ENCODE peak calls at places on chromosomes 4 and X, in five cellular contexts. J is occipital lobe, R is AML-193, Z is H9, C is M059J. F is an unnamed sample.

GRCh38 chr4:25888781-25889180 is 25.2 kb upstream of the SMIM20 start:
- DNase-seq in C (no peak), Z (no peak), R (no peak), J (no peak), F (no peak)

GRCh38 chrX:79573760-79574159 is 206.6 kb upstream of the ITM2A start:
- DNase-seq in Z (no peak), C (no peak), J (no peak), R (no peak), F (no peak)

GRCh38 chrX:14359727-14360126 is 169.6 kb upstream of the GLRA2 start:
- DNase-seq in J (no peak), C (no peak), Z (peak; percentile 26), R (no peak), F (no peak)

GRCh38 chr4:81631958-81632439 is 160.3 kb upstream of the RASGEF1B start:
- DNase-seq in Z (no peak), J (no peak), R (no peak), C (peak; percentile 44), F (no peak)

GRCh38 chrX:46912673-46913491 is 661 bp downstream of the JADE3 start:
- DNase-seq in R (no peak), J (no peak), Z (peak; percentile 49), C (peak; percentile 57), F (no peak)

GRCh38 chrX:72045141-72045540 is 86.6 kb downstream of the RTL5 start:
- DNase-seq in R (no peak), C (no peak), Z (no peak), J (no peak), F (no peak)

GRCh38 chr4:118059397-118059796 is 25.1 kb downstream of the NDST3 start:
- DNase-seq in R (no peak), J (no peak), Z (no peak), C (no peak), F (no peak)

GRCh38 chr4:14064969-14065368 is 437.4 kb upstream of the BOD1L1 start:
- DNase-seq in J (no peak), R (no peak), C (no peak), Z (no peak), F (no peak)

GRCh38 chr4:25313194-25313895 is 771 bp downstream of the ZCCHC4 start:
- DNase-seq in C (peak; percentile 15), R (no peak), J (no peak), Z (no peak), F (no peak)

GRCh38 chr4:100117749-100118148 is 72.5 kb downstream of the DDIT4L start:
- DNase-seq in J (no peak), Z (no peak), R (no peak), C (no peak), F (no peak)

GRCh38 chr4:68954126-68954525 is 2.5 kb upstream of the UGT2A3 start:
- DNase-seq in R (no peak), Z (no peak), C (no peak), J (no peak), F (no peak)

GRCh38 chrX:11447418-11447817 is 154.2 kb downstream of the AMELX start:
- DNase-seq in J (no peak), Z (no peak), C (no peak), R (no peak), F (no peak)

GRCh38 chr4:40482985-40483647 is 146.5 kb downstream of the RBM47 start:
- DNase-seq in C (no peak), J (no peak), R (no peak), Z (peak; percentile 67), F (no peak)

GRCh38 chr4:173527103-173527876 is 2.7 kb downstream of the HAND2 start:
- DNase-seq in R (no peak), J (no peak), C (no peak), Z (peak; percentile 77), F (no peak)

GRCh38 chrX:123340691-123341090 is 156.6 kb downstream of the GRIA3 start:
- DNase-seq in Z (no peak), C (peak; percentile 67), R (no peak), J (no peak), F (no peak)

GRCh38 chrX:13220916-13221315 is 98.9 kb downstream of the ATXN3L start:
- DNase-seq in C (peak; percentile 95), J (no peak), Z (no peak), R (no peak), F (no peak)

GRCh38 chrX:68762649-68763268 is 66.1 kb upstream of the EFNB1 start:
- DNase-seq in R (no peak), J (no peak), Z (no peak), C (no peak), F (no peak)

GRCh38 chr4:121189811-121190210 is 25.7 kb upstream of the TNIP3 start:
- DNase-seq in J (no peak), R (no peak), C (no peak), Z (no peak), F (no peak)

GRCh38 chr4:182741054-182741453 is 176.1 kb downstream of the DCTD start:
- DNase-seq in J (no peak), C (no peak), Z (no peak), R (no peak), F (no peak)

GRCh38 chr4:150001815-150002214 is 76.4 kb upstream of the DCLK2 start:
- DNase-seq in Z (no peak), C (peak; percentile 80), J (no peak), R (no peak), F (no peak)

GRCh38 chr4:80173841-80174240 is 23.5 kb upstream of the PRDM8 start:
- DNase-seq in Z (no peak), C (peak; percentile 65), R (no peak), J (no peak), F (no peak)

GRCh38 chrX:130974323-130974722 is 71.3 kb upstream of the ENOX2 start:
- DNase-seq in C (peak; percentile 87), R (no peak), Z (no peak), J (no peak), F (no peak)

GRCh38 chr4:39085891-39086290 is 23.9 kb downstream of the KLHL5 start:
- DNase-seq in Z (no peak), J (no peak), C (peak; percentile 86), R (no peak), F (no peak)

GRCh38 chr4:25694466-25694865 is 38.8 kb downstream of the SLC34A2 start:
- DNase-seq in R (no peak), J (no peak), Z (no peak), C (peak; percentile 27), F (no peak)

GRCh38 chrX:69618803-69619202 is 2.9 kb downstream of the EDA start:
- DNase-seq in J (no peak), C (peak; percentile 14), Z (no peak), R (no peak), F (no peak)

GRCh38 chrX:122625821-122626220 is 558.3 kb upstream of the GRIA3 start:
- DNase-seq in R (no peak), C (peak; percentile 57), Z (no peak), J (no peak), F (no peak)

GRCh38 chrX:77564824-77565223 is 117.6 kb downstream of the FGF16 start:
- DNase-seq in J (no peak), C (peak; percentile 8), R (no peak), Z (no peak), F (no peak)

GRCh38 chr4:87069037-87069742 is 134.4 kb downstream of the AFF1 start:
- DNase-seq in Z (no peak), R (no peak), C (no peak), J (no peak), F (no peak)

GRCh38 chr4:77471821-77472495 is 133.7 kb upstream of the CXCL13 start:
- DNase-seq in J (no peak), Z (no peak), R (no peak), C (no peak), F (no peak)

GRCh38 chr4:184097815-184098214 is 119.9 kb downstream of the ENPP6 start:
- DNase-seq in J (no peak), R (no peak), Z (no peak), C (no peak), F (no peak)

GRCh38 chrX:115940888-115941332 is 229.6 kb upstream of the AGTR2 start:
- DNase-seq in Z (peak; percentile 68), R (no peak), C (peak; percentile 74), J (peak; percentile 12), F (no peak)

GRCh38 chr4:126772662-126773061 is 860.1 kb upstream of the INTU start:
- DNase-seq in C (peak; percentile 47), R (no peak), Z (no peak), J (no peak), F (no peak)

GRCh38 chr4:74904509-74904908 is 28.4 kb upstream of the PARM1 start:
- DNase-seq in R (no peak), Z (peak; percentile 29), J (no peak), C (no peak), F (no peak)

GRCh38 chr4:57051100-57051499 is 59.1 kb downstream of the IGFBP7 start:
- DNase-seq in J (no peak), C (no peak), Z (no peak), R (peak; percentile 38), F (no peak)

GRCh38 chrX:74293343-74293946 is 10.5 kb upstream of the ZCCHC13 start:
- DNase-seq in Z (peak; percentile 84), J (peak; percentile 64), R (peak; percentile 55), C (peak; percentile 85), F (peak; percentile 3)

GRCh38 chr4:150126201-150126879 is 48.1 kb downstream of the DCLK2 start:
- DNase-seq in R (no peak), C (peak; percentile 50), Z (no peak), J (no peak), F (peak; percentile 18)

GRCh38 chrX:47273011-47273730 is 40.4 kb downstream of the USP11 start:
- DNase-seq in R (no peak), Z (no peak), C (no peak), J (no peak), F (no peak)

GRCh38 chrX:39843318-39843717 is 254.4 kb downstream of the BCOR start:
- DNase-seq in C (no peak), Z (no peak), J (no peak), R (no peak), F (no peak)

F was measured in SIG-M5.